ENCODE peak calls at places on chromosomes 3 and 15, in six cellular contexts. Q is mesenchymal stem cell, T is H1, D is mesendoderm, C is IMR-90, P is trophoblast cell. L is an unnamed sample.

GRCh38 chr3:107117922-107118576 is 259.2 kb upstream of the CCDC54 start:
- DNase-seq in T (peak), Q (peak), P (peak), C (peak), D (peak), L (peak)

GRCh38 chr3:142027713-142028112 is 121.6 kb downstream of the TFDP2 start:
- DNase-seq in D (peak), P (peak), T (no peak), C (no peak), Q (peak), L (peak)

GRCh38 chr3:146233487-146233886 is 17.4 kb downstream of the PLSCR4 start:
- DNase-seq in D (no peak), P (no peak), T (no peak), Q (no peak), C (no peak), L (no peak)

GRCh38 chr3:127305499-127305898 is 17.7 kb upstream of the PRR20G start:
- DNase-seq in P (no peak), C (no peak), Q (no peak), D (no peak), T (no peak), L (no peak)

GRCh38 chr15:87959080-87959479 is 297.5 kb downstream of the NTRK3 start:
- DNase-seq in D (no peak), Q (no peak), P (no peak), C (no peak), T (no peak), L (no peak)

GRCh38 chr15:22895465-22896190 is 57.2 kb downstream of the NIPA2 start:
- DNase-seq in T (no peak), D (peak), C (peak), P (peak), Q (no peak), L (no peak)

GRCh38 chr3:25385807-25386512 is 42.1 kb upstream of the RARB start:
- DNase-seq in C (no peak), P (no peak), T (no peak), D (no peak), Q (peak), L (no peak)

GRCh38 chr3:27072943-27073725 is 296.0 kb downstream of the NEK10 start:
- DNase-seq in Q (no peak), T (no peak), C (no peak), D (peak), P (no peak), L (no peak)

GRCh38 chr3:32972482-32973146 is 21.2 kb downstream of the CCR4 start:
- DNase-seq in T (no peak), Q (peak), D (no peak), C (no peak), P (no peak), L (no peak)

GRCh38 chr3:69406156-69406555 is 20.3 kb upstream of the FRMD4B start:
- DNase-seq in Q (no peak), P (no peak), D (no peak), C (no peak), T (no peak), L (no peak)

GRCh38 chr3:69364354-69364753 is 21.5 kb downstream of the FRMD4B start:
- DNase-seq in C (no peak), T (no peak), P (peak), Q (peak), D (no peak), L (no peak)

GRCh38 chr15:23897576-23897975 is 210.5 kb upstream of the NDN start:
- DNase-seq in P (no peak), T (no peak), D (no peak), Q (no peak), C (no peak), L (no peak)

GRCh38 chr15:64133619-64134018 is 17.9 kb upstream of the SNX22 start:
- DNase-seq in C (no peak), P (peak), D (no peak), T (no peak), Q (no peak), L (no peak)

GRCh38 chr3:41893977-41894376 is 67.9 kb downstream of the ULK4 start:
- DNase-seq in T (no peak), Q (peak), C (peak), D (peak), P (peak), L (no peak)

GRCh38 chr3:56630966-56631365 is 52.1 kb downstream of the TASOR start:
- DNase-seq in C (peak), P (peak), D (no peak), T (no peak), Q (no peak), L (no peak)

GRCh38 chr3:7707192-7707591 is 794.4 kb upstream of the LMCD1 start:
- DNase-seq in D (no peak), C (no peak), Q (peak), T (no peak), P (peak), L (no peak)

GRCh38 chr3:60555704-60556340 is 695.4 kb downstream of the FHIT start:
- DNase-seq in Q (peak), D (peak), C (peak), P (no peak), T (no peak), L (peak)

GRCh38 chr15:92104069-92104468 is 250.6 kb downstream of the SLCO3A1 start:
- DNase-seq in P (no peak), Q (no peak), T (no peak), C (no peak), D (peak), L (no peak)

GRCh38 chr3:183081459-183082183 is 17.7 kb downstream of the MCCC1 start:
- DNase-seq in T (no peak), P (no peak), C (no peak), Q (no peak), D (no peak), L (no peak)

GRCh38 chr3:140521751-140522445 is 156.0 kb upstream of the TRIM42 start:
- DNase-seq in T (no peak), Q (no peak), D (peak), C (no peak), P (peak), L (no peak)

GRCh38 chr15:26974120-26974780 is 3.3 kb downstream of the GABRG3 start:
- DNase-seq in D (peak), T (peak), C (peak), P (peak), Q (no peak), L (peak)

GRCh38 chr15:58465866-58466517 is 34.2 kb downstream of the LIPC start:
- DNase-seq in C (peak), P (peak), Q (no peak), T (no peak), D (no peak), L (no peak)

GRCh38 chr15:85743392-85744045 is 51.2 kb downstream of the KLHL25 start:
- DNase-seq in P (no peak), T (no peak), D (no peak), C (no peak), Q (no peak), L (no peak)

GRCh38 chr15:95741830-95742229 is 588.7 kb upstream of the NR2F2 start:
- DNase-seq in Q (no peak), P (no peak), D (no peak), C (no peak), T (no peak), L (no peak)

GRCh38 chr3:113912551-113913246 is 35.1 kb upstream of the ZDHHC23 start:
- DNase-seq in P (peak), C (peak), D (peak), Q (peak), T (no peak), L (peak)

GRCh38 chr3:194397757-194398312 is 1.2 kb downstream of the GP5 start:
- DNase-seq in Q (no peak), C (no peak), T (no peak), D (no peak), P (no peak), L (no peak)
- H3K4me3 ChIP-seq in Q (peak), C (peak), T (peak), D (no peak), P (no peak), L (no peak)

GRCh38 chr3:129276385-129276784 is 2.3 kb upstream of the HMCES start:
- DNase-seq in D (no peak), T (no peak), Q (no peak), C (no peak), P (no peak), L (no peak)

GRCh38 chr3:129278439-129278969 is at the start of gene HMCES:
- DNase-seq in Q (peak), T (peak), D (peak), C (peak), P (peak), L (peak)

GRCh38 chr3:129278970-129279906 is 568 bp downstream of the HMCES start:
- DNase-seq in P (peak), Q (peak), T (peak), D (peak), C (peak), L (peak)

GRCh38 chr3:129280183-129280582 is 1.5 kb downstream of the HMCES start:
- DNase-seq in T (no peak), Q (no peak), D (no peak), C (no peak), P (no peak), L (no peak)

GRCh38 chr3:129277829-129278271 is 820 bp upstream of the HMCES start:
- DNase-seq in T (peak), Q (peak), P (no peak), C (peak), D (peak), L (no peak)
- H3K18ac ChIP-seq in T (peak), Q (no peak), P (no peak), C (no peak), D (no peak), L (no peak)

GRCh38 chr3:167918686-167919085 is 177.0 kb downstream of the GOLIM4 start:
- DNase-seq in D (no peak), C (no peak), P (no peak), T (no peak), Q (no peak), L (no peak)
- H2BK5ac ChIP-seq in D (no peak), C (no peak), P (no peak), T (no peak), Q (no peak), L (no peak)

DNA sequence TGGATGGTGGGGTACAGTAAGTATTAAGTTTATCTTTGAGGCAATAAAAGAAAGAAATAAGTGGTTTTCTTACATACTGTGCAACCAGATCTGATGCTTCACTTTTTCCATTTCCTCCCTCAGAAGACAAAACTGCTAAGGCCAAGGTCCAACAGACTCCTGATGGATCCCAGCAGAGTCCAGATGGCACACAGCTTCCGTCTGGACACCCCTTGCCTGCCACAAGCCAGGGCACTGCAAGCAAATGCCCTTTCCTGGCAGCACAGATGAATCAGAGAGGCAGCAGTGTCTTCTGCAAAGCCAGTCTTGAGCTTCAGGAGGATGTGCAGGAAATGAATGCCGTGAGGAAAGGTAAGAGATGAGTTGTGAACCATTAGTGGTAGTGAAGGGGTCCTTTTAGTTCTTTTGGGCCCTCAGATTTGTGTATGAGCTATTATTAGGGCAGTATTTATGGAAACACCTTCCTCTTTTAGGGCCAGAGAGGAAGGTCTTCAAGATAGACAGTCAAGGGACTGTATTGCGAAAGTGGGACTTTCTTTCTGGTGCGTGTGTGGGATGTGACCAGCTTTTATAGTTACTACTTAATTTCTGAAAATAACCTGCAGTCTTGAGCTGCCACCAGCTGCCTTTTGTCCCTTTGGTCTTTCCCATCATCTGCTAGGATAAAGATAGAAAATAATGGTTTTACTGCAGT is 4.6 kb downstream of the ALAS1 start:
- DNase-seq in T (no peak), Q (peak), P (peak), D (no peak), C (no peak), L (no peak)
- H3K4me3 ChIP-seq in T (no peak), Q (no peak), P (no peak), D (no peak), C (no peak), L (no peak)

DNA sequence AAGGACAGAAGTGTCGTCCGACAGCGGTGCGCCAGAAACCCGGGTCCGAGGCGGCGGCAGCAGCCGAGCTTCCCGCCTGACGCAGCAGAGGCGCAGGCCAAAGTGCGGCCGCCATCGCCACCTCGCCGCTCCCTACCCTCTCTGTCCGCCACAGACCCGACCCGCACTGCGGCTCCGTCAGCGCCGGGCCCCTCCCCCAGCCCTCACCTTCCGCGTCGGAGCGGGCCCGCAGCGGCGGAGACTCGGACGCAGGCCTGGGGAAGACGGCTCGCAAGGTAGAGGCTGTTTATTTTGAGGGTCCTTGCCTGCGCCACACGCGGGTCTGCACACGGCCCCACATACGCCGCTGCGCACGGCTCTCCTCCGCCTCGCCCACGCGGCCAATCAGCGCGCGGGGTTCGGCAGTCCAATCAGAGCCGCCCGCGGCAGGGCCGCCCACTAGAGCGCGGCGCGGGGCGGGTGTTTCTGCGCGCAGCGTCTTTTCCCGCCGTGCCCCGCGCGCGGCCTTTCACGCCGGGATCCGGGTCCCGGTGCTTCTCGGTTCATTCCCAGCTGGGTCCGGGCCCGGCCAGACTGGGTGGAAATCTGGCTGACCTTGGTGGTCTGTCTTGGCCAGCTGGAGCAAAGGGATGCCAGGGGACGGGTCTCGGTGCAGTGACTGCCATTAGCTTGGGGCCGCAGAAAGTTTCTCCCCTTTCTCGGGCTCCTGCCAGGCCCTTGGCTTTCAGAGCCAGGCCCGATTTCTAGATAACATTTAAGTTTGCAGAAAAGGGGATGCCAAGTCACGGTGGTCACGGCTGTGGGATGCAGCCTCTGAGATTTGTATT is at the start of gene CNBP:
- DNase-seq in Q (peak), T (peak), C (peak), D (peak), P (peak), L (peak)
- H3K18ac ChIP-seq in Q (peak), T (peak), C (peak), D (peak), P (peak), L (peak)

GRCh38 chr3:190260301-190260700 is 61.9 kb downstream of the CLDN1 start:
- DNase-seq in C (peak), D (no peak), P (no peak), T (no peak), Q (no peak), L (no peak)

GRCh38 chr3:190261015-190261414 is 61.2 kb downstream of the CLDN1 start:
- DNase-seq in T (no peak), D (no peak), C (peak), Q (no peak), P (no peak), L (no peak)

GRCh38 chr3:190261740-190262139 is 60.5 kb downstream of the CLDN1 start:
- DNase-seq in P (peak), C (peak), Q (no peak), T (no peak), D (no peak), L (no peak)

GRCh38 chr3:190258634-190259033 is 63.6 kb downstream of the CLDN1 start:
- DNase-seq in D (peak), Q (no peak), C (peak), T (no peak), P (no peak), L (peak)
- H2BK5ac ChIP-seq in D (no peak), Q (no peak), C (no peak), T (no peak), P (no peak), L (no peak)

DNA sequence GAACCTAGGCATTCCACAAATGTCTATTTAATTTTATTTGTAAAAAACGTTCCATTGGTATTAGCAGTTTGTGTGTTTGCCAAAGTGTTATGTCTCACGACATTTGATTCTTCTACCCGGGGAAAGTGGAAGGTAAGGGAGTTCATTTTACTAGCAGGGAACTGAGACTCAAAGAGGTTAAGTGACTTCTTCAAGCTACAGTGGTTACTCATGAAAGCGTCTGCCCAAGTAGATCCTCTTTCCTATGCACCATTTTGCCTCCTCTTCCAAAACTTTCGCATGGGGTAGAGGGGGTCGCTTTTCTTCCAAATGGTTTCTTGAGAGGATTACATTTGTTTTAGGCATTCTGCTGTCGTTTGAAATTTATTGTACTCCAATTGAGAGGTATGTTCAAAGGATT is 9.0 kb downstream of the KAT2B start:
- DNase-seq in C (no peak), Q (no peak), T (no peak), P (no peak), D (no peak), L (no peak)
- H3K4me3 ChIP-seq in C (no peak), Q (no peak), T (no peak), P (no peak), D (no peak), L (no peak)

DNA sequence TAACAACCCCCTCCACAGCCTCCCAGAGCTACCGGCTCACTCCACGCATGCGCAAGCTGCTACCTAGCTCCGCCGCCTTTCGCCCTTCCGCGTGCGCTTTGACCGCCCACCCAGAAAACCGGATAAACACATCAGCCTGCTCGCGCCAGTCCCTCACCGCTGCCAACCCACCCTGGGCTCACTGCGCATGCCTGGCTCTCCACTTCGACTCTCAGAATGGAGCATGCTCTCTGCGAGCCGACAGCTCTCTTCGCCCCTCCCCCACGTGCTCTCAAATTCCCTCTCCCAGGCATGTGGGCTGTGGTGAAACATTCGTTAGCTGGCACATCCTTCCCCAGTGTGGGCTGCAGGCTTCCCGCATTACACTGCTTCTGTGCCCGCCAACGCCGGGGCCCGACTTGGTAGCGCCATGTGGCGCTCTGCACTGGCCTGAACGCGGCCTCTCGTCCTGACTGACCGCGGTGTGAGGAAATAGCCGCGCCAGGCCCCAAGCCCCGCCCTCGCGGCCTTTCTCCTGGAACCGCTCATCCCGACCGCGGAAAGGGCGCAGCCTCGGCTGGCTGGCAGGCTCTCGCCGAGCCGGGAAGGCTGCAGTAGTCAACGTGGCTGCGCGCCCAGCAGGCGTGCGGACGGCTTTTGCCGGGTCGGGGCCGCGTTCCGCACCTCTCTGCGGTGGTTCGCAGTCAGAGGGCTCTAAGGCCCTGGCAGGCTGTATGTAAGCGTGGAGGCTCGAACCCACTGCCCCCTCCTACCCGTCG is 445 bp upstream of the MSL2 start:
- DNase-seq in P (peak), D (peak), T (peak), Q (peak), C (peak), L (peak)
- H3K18ac ChIP-seq in P (peak), D (peak), T (peak), Q (peak), C (peak), L (peak)

GRCh38 chr15:81276967-81277366 is 47.0 kb downstream of the STARD5 start:
- DNase-seq in C (no peak), P (no peak), T (no peak), D (no peak), Q (no peak), L (no peak)
- H2BK5ac ChIP-seq in C (no peak), P (no peak), T (no peak), D (no peak), Q (no peak), L (no peak)

DNA sequence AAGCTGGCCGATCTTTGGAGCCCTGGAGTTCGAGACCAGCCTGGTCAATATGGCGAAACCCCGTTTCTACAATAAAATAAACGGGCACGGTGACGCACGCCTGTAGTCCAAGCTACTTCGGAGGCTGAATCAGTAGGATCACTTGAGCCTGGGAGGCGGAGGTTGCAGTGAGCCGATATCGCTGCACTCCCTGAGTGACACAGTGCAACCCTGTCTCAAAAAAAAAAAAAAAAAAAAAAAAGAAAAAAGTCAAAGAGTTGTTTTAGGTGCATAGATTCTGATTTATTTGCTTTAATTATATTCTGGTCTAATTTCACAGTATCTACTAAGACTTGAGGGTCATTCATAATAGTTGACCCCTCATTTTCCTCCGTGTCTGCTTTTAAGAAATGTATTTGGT is 1.7 kb downstream of the ARL13B start:
- DNase-seq in C (no peak), Q (no peak), T (no peak), D (no peak), P (no peak), L (no peak)
- H3K4me3 ChIP-seq in C (no peak), Q (no peak), T (no peak), D (no peak), P (no peak), L (no peak)